ENCODE peak calls at places on chromosomes 12 and 14, in eight cellular contexts. P is A549, V is GM12878, M is GM23338, A is K562, D is HL-60, T is SK-N-SH, Y is HepG2. U is an unnamed sample.

GRCh38 chr14:50816419-50817047 is 14.4 kb downstream of the NIN start:
- DNase-seq in M (no peak), T (no peak), Y (peak), P (no peak), V (no peak), D (no peak), A (no peak), U (no peak)

GRCh38 chr12:64510687-64511086 is 58.8 kb downstream of the TBK1 start:
- DNase-seq in Y (no peak), M (no peak), A (no peak), V (no peak), P (no peak), D (no peak), T (no peak), U (no peak)

GRCh38 chr12:111354511-111354910 is 14.4 kb downstream of the PHETA1 start:
- DNase-seq in A (no peak), V (no peak), M (no peak), D (no peak), P (no peak), T (no peak), Y (no peak), U (no peak)

GRCh38 chr12:76032043-76032981 is 736 bp upstream of the PHLDA1 start:
- DNase-seq in D (peak), V (peak), Y (peak), A (peak), M (peak), T (peak), P (peak), U (no peak)

GRCh38 chr14:87698496-87698895 is 294.5 kb downstream of the GALC start:
- DNase-seq in P (no peak), M (no peak), T (no peak), V (no peak), Y (no peak), D (peak), A (no peak), U (no peak)

GRCh38 chr14:105532735-105533141 is 6.4 kb downstream of the TMEM121 start:
- DNase-seq in M (peak), V (no peak), P (peak), Y (peak), D (peak), A (peak), T (peak), U (no peak)

GRCh38 chr14:58275527-58276190 is 22.7 kb upstream of the ARID4A start:
- DNase-seq in A (no peak), T (no peak), D (no peak), M (no peak), V (no peak), Y (no peak), P (no peak), U (no peak)

GRCh38 chr12:11862794-11863193 is 207.9 kb upstream of the BCL2L14 start:
- DNase-seq in Y (no peak), T (no peak), A (no peak), P (no peak), V (no peak), D (no peak), M (no peak), U (no peak)

GRCh38 chr12:92035477-92035876 is 110.2 kb downstream of the BTG1 start:
- DNase-seq in Y (no peak), V (no peak), M (no peak), T (no peak), P (no peak), D (no peak), A (no peak), U (no peak)

GRCh38 chr14:22386924-22387775 is 201.9 kb downstream of the DAD1 start:
- DNase-seq in Y (peak), V (peak), A (peak), D (peak), M (peak), T (peak), P (peak), U (peak)

GRCh38 chr12:67441736-67442346 is 172.7 kb downstream of the CAND1 start:
- DNase-seq in P (peak), Y (peak), M (peak), D (peak), T (peak), A (peak), V (no peak), U (peak)

GRCh38 chr12:51923506-51924365 is 16.4 kb downstream of the ACVRL1 start:
- DNase-seq in Y (no peak), P (no peak), M (peak), T (peak), A (peak), V (no peak), D (peak), U (peak)

GRCh38 chr14:48537600-48537999 is 862.2 kb upstream of the MDGA2 start:
- DNase-seq in T (no peak), M (no peak), P (no peak), Y (no peak), D (no peak), A (no peak), V (no peak), U (no peak)

GRCh38 chr14:102479777-102480176 is 29.8 kb downstream of the ANKRD9 start:
- DNase-seq in P (no peak), V (no peak), D (no peak), M (no peak), A (no peak), T (peak), Y (no peak), U (no peak)

GRCh38 chr12:69661386-69661785 is 37.7 kb downstream of the BEST3 start:
- DNase-seq in P (no peak), Y (no peak), V (no peak), T (no peak), D (no peak), M (no peak), A (no peak), U (no peak)

GRCh38 chr14:53226553-53226952 is 73.4 kb upstream of the DDHD1 start:
- DNase-seq in M (no peak), Y (no peak), P (no peak), V (no peak), D (no peak), A (no peak), T (no peak), U (no peak)

GRCh38 chr12:110217996-110218674 is 62.9 kb upstream of the ATP2A2 start:
- DNase-seq in V (no peak), T (no peak), P (no peak), M (no peak), Y (no peak), D (no peak), A (no peak), U (no peak)

GRCh38 chr12:117986705-117987469 is 18.1 kb upstream of the KSR2 start:
- DNase-seq in D (no peak), T (no peak), V (no peak), A (no peak), Y (no peak), M (no peak), P (peak), U (no peak)

GRCh38 chr12:104605685-104606084 is 148.9 kb downstream of the CHST11 start:
- DNase-seq in Y (no peak), T (no peak), V (no peak), M (peak), D (peak), P (peak), A (no peak), U (no peak)

GRCh38 chr12:115672506-115673080 is 604.9 kb downstream of the MED13L start:
- DNase-seq in D (no peak), M (no peak), A (no peak), P (no peak), V (no peak), T (no peak), Y (no peak), U (no peak)

GRCh38 chr14:52011557-52011956 is 22.2 kb downstream of the RTRAF start:
- DNase-seq in T (no peak), V (no peak), Y (no peak), M (no peak), A (no peak), D (no peak), P (no peak), U (no peak)
- TF ChIP-seq REST in T (no peak), V (no peak), Y (no peak), M (no peak), A (no peak), D (no peak), P (no peak), U (no peak)

GRCh38 chr14:75428230-75429104 is 645 bp downstream of the JDP2 start:
- DNase-seq in M (peak), Y (no peak), T (peak), P (no peak), A (peak), V (no peak), D (peak), U (no peak)
- TF ChIP-seq REST in M (no peak), Y (no peak), T (no peak), P (no peak), A (no peak), V (no peak), D (no peak), U (no peak)

GRCh38 chr14:89489796-89490506 is 72.9 kb upstream of the FOXN3 start:
- DNase-seq in Y (no peak), A (no peak), M (no peak), D (no peak), T (no peak), P (no peak), V (no peak), U (no peak)
- TF ChIP-seq REST in Y (no peak), A (no peak), M (no peak), D (no peak), T (no peak), P (no peak), V (no peak), U (no peak)

GRCh38 chr12:113019045-113019444 is 37.5 kb upstream of the DTX1 start:
- DNase-seq in Y (no peak), D (no peak), A (no peak), T (no peak), M (no peak), V (no peak), P (no peak), U (no peak)
- TF ChIP-seq REST in Y (no peak), D (no peak), A (no peak), T (no peak), M (no peak), V (no peak), P (no peak), U (no peak)

DNA sequence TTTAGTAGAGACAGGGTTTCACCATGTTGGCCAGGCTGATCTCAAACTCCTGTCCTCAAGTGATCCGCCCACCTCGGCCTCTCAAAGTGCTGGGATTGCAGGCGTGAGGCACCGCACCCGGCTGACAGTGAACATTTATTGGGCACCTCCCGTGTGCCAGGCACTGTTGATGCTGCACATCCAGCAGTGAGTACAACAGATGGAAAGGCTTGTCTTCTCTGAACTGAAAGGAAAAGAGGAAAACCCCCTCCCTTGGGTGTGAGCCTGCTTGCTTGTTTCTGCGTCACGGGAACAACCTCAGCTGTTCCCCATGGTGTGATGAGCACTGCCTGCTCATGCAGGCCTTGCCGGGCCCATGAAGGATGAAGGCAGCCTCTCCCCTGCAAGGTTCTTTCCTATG is 39.5 kb downstream of the DGLUCY start:
- DNase-seq in D (no peak), M (no peak), T (no peak), Y (no peak), P (no peak), A (no peak), V (no peak), U (no peak)
- TF ChIP-seq REST in D (no peak), M (no peak), T (no peak), Y (no peak), P (no peak), A (no peak), V (no peak), U (no peak)

DNA sequence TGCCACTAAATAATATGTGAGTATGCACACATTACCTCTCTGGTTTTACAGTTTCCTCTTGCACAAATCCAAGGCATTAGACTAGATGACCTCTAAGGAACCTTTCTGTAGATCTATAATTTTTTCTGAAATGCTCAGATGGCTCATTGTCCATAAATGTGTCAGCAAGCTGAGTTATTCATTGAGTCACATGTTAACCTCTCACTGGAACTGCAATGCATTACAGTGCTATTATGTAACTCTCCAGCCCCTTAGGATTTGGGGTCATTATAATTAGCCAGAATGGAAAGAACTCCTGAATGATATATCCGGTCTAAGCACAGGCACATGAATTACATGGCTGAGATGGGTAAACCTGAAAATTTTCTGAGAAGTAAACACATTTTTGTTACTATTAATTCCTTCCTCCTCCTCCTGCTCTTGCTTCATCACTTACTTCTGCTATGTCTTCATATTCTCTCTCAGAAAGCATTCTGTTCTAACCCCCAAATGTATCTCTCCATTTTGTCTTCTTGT is 20.3 kb upstream of the DRAM1 start:
- DNase-seq in P (peak), A (no peak), D (peak), M (no peak), T (no peak), V (no peak), Y (no peak), U (peak)
- TF ChIP-seq REST in P (no peak), A (no peak), D (no peak), M (no peak), T (no peak), V (no peak), Y (no peak), U (no peak)

GRCh38 chr14:89903340-89903965 is 51.1 kb downstream of the EFCAB11 start:
- DNase-seq in P (no peak), D (no peak), V (no peak), M (no peak), A (no peak), Y (no peak), T (no peak), U (no peak)

GRCh38 chr14:89906000-89906399 is 48.5 kb downstream of the EFCAB11 start:
- DNase-seq in V (no peak), D (no peak), Y (no peak), T (no peak), M (no peak), A (no peak), P (no peak), U (no peak)

GRCh38 chr14:89900822-89901221 is 53.7 kb downstream of the EFCAB11 start:
- DNase-seq in A (no peak), D (no peak), T (no peak), Y (no peak), V (no peak), P (no peak), M (no peak), U (no peak)

GRCh38 chr14:89902876-89903275 is 51.7 kb downstream of the EFCAB11 start:
- DNase-seq in M (no peak), A (no peak), T (peak), V (no peak), D (no peak), P (no peak), Y (no peak), U (no peak)

GRCh38 chr14:89899917-89900680 is 54.4 kb downstream of the EFCAB11 start:
- DNase-seq in V (no peak), Y (peak), D (no peak), P (no peak), A (no peak), M (peak), T (peak), U (no peak)
- TF ChIP-seq REST in V (no peak), Y (no peak), D (no peak), P (no peak), A (no peak), M (no peak), T (no peak), U (no peak)

GRCh38 chr12:131466306-131466705 is 244.6 kb upstream of the SFSWAP start:
- DNase-seq in P (no peak), V (no peak), M (no peak), T (no peak), A (no peak), Y (no peak), D (no peak), U (no peak)
- TF ChIP-seq REST in P (no peak), V (no peak), M (no peak), T (no peak), A (no peak), Y (no peak), D (no peak), U (no peak)

GRCh38 chr12:125983094-125983783 is 918.0 kb downstream of the AACS start:
- DNase-seq in M (peak), V (no peak), A (peak), P (peak), D (no peak), T (peak), Y (peak), U (no peak)
- TF ChIP-seq REST in M (no peak), V (no peak), A (no peak), P (no peak), D (no peak), T (no peak), Y (no peak), U (no peak)

GRCh38 chr14:95741051-95741490 is 27.1 kb upstream of the TCL1A start:
- DNase-seq in P (no peak), V (no peak), M (no peak), D (no peak), Y (no peak), T (no peak), A (no peak), U (no peak)
- TF ChIP-seq REST in P (no peak), V (no peak), M (no peak), D (no peak), Y (no peak), T (no peak), A (no peak), U (no peak)